ENCODE peak calls at places on chromosome 14, in four cellular contexts. X is endothelial cell, G is GF-D8, L is memory B cell. R is an unnamed sample.

GRCh38 chr14:90109858-90110257 is 48.1 kb downstream of the KCNK13 start:
- DNase-seq in X (peak), G (no peak), L (no peak), R (peak)

GRCh38 chr14:71266994-71267636 is 359.9 kb downstream of the PCNX1 start:
- DNase-seq in X (no peak), G (no peak), L (no peak), R (no peak)

GRCh38 chr14:96795443-96795842 is 1.7 kb upstream of the VRK1 start:
- DNase-seq in X (no peak), G (no peak), L (no peak), R (no peak)

GRCh38 chr14:75283884-75284563 is 5.4 kb downstream of the FOS start:
- DNase-seq in X (no peak), G (peak), L (no peak), R (no peak)

GRCh38 chr14:34714320-34715107 is at the start of gene CFL2:
- DNase-seq in X (peak), G (peak), L (peak), R (peak)

GRCh38 chr14:88468396-88468795 is 82.9 kb downstream of the SPATA7 start:
- DNase-seq in X (no peak), G (no peak), L (no peak), R (no peak)

GRCh38 chr14:21866479-21866878 is 192.9 kb upstream of the OR4E1 start:
- DNase-seq in X (no peak), G (no peak), L (no peak), R (no peak)

GRCh38 chr14:23183479-23183878 is at the start of gene SLC7A8:
- DNase-seq in X (peak), G (no peak), L (peak), R (no peak)

GRCh38 chr14:42980419-42980818 is 1373.7 kb downstream of the LRFN5 start:
- DNase-seq in X (no peak), G (no peak), L (no peak), R (no peak)

GRCh38 chr14:52895000-52895399 is 55.9 kb downstream of the FERMT2 start:
- DNase-seq in X (no peak), G (no peak), L (no peak), R (no peak)

GRCh38 chr14:103657466-103657865 is 28.5 kb downstream of the KLC1 start:
- DNase-seq in X (no peak), G (no peak), L (no peak), R (no peak)

GRCh38 chr14:75675265-75675960 is 14.4 kb downstream of the TTLL5 start:
- DNase-seq in X (no peak), G (no peak), L (no peak), R (no peak)

GRCh38 chr14:63910593-63911363 is 58.0 kb downstream of the SYNE2 start:
- DNase-seq in X (no peak), G (no peak), L (no peak), R (peak)

GRCh38 chr14:61321385-61322010 is at the start of gene PRKCH:
- DNase-seq in X (peak), G (no peak), L (peak), R (no peak)

GRCh38 chr14:54650331-54651017 is 83.5 kb downstream of the SAMD4A start:
- DNase-seq in X (no peak), G (no peak), L (no peak), R (no peak)

GRCh38 chr14:31261859-31262739 is 54.5 kb upstream of the HECTD1 start:
- DNase-seq in X (no peak), G (peak), L (no peak), R (no peak)